ENCODE peak calls at places on chromosome 16, in six cellular contexts. X is cerebellum, S is EL, A is EH, J is brain microvascular endothelial cell, C is AG20443. F is an unnamed sample.
A peak's percentile ranks its signal among the peaks of the same experiment; 100 is the strongest.

GRCh38 chr16:50303041-50303604 is 36.8 kb downstream of the ADCY7 start:
- DNase-seq in X (no peak), A (peak; percentile 16), C (no peak), S (no peak), J (no peak), F (no peak)

GRCh38 chr16:49620868-49621239 is 235.1 kb downstream of the ZNF423 start:
- DNase-seq in A (peak; percentile 33), S (no peak), X (no peak), J (no peak), C (no peak), F (no peak)

GRCh38 chr16:84753412-84754325 is 53.9 kb downstream of the USP10 start:
- DNase-seq in S (no peak), A (no peak), X (no peak), C (no peak), J (no peak), F (peak; percentile 46)

GRCh38 chr16:86584726-86585721 is 6.7 kb downstream of the FOXL1 start:
- DNase-seq in J (peak; percentile 64), A (peak; percentile 86), S (peak; percentile 78), C (peak; percentile 35), X (no peak), F (no peak)

GRCh38 chr16:31713945-31714898 is 159.4 kb upstream of the ZNF267 start:
- DNase-seq in A (no peak), C (peak; percentile 8), J (no peak), X (peak; percentile 79), S (peak; percentile 13), F (peak; percentile 45)

GRCh38 chr16:19008770-19009169 is 25.0 kb downstream of the TMC7 start:
- DNase-seq in A (peak; percentile 78), S (peak; percentile 73), X (no peak), J (no peak), C (peak; percentile 57), F (no peak)

GRCh38 chr16:48611329-48612137 is 1.6 kb upstream of the N4BP1 start:
- DNase-seq in S (no peak), C (no peak), A (no peak), J (no peak), X (no peak), F (peak; percentile 81)

GRCh38 chr16:30526137-30526822 is at the start of gene ZNF768:
- DNase-seq in C (peak; percentile 85), A (peak; percentile 53), S (peak; percentile 60), X (peak; percentile 85), J (no peak), F (no peak)

GRCh38 chr16:87384162-87384999 is 805 bp upstream of the FBXO31 start:
- DNase-seq in J (no peak), S (no peak), A (no peak), C (peak; percentile 59), X (no peak), F (peak; percentile 81)

GRCh38 chr16:27805828-27806351 is 255.9 kb downstream of the KATNIP start:
- DNase-seq in A (no peak), J (no peak), C (no peak), S (no peak), X (no peak), F (no peak)

GRCh38 chr16:75433732-75434413 is 570 bp upstream of the CFDP1 start:
- DNase-seq in C (peak; percentile 74), X (peak; percentile 80), J (peak; percentile 95), S (peak; percentile 91), A (peak; percentile 95), F (peak; percentile 81)

GRCh38 chr16:66359811-66360608 is 6.5 kb upstream of the CDH5 start:
- DNase-seq in A (no peak), X (peak; percentile 31), S (no peak), J (no peak), C (no peak), F (peak; percentile 30)

GRCh38 chr16:65644821-65645220 is 523.0 kb upstream of the CDH11 start:
- DNase-seq in A (no peak), C (no peak), X (no peak), S (no peak), J (no peak), F (no peak)

GRCh38 chr16:88878967-88879787 is 12.7 kb upstream of the PABPN1L start:
- DNase-seq in S (no peak), J (no peak), X (no peak), C (no peak), A (no peak), F (no peak)

GRCh38 chr16:13999895-14000425 is 71.2 kb upstream of the MRTFB start:
- DNase-seq in A (no peak), S (no peak), J (no peak), X (no peak), C (no peak), F (no peak)

GRCh38 chr16:2149630-2150417 is 1.4 kb downstream of the RAB26 start:
- DNase-seq in X (no peak), C (no peak), A (peak; percentile 24), S (peak; percentile 42), J (no peak), F (peak; percentile 47)

GRCh38 chr16:72224260-72224768 is 52.4 kb upstream of the PMFBP1 start:
- DNase-seq in A (no peak), J (no peak), X (no peak), S (no peak), C (no peak), F (no peak)

GRCh38 chr16:12168054-12169018 is 191.8 kb downstream of the SNX29 start:
- DNase-seq in J (no peak), C (no peak), A (no peak), X (no peak), S (no peak), F (no peak)

GRCh38 chr16:53948326-53948725 is 244.4 kb downstream of the FTO start:
- DNase-seq in A (no peak), S (no peak), J (no peak), X (no peak), C (no peak), F (no peak)

GRCh38 chr16:66853261-66854139 is 9.3 kb downstream of the CA7 start:
- DNase-seq in S (no peak), J (no peak), X (no peak), C (no peak), A (no peak), F (no peak)

GRCh38 chr16:83878838-83879237 is 20.1 kb upstream of the MLYCD start:
- DNase-seq in J (peak; percentile 40), A (peak; percentile 67), S (peak; percentile 63), X (peak; percentile 17), C (peak; percentile 72), F (peak; percentile 41)

GRCh38 chr16:31664683-31665482 is 137.2 kb downstream of the AHSP start:
- DNase-seq in A (peak; percentile 34), S (peak; percentile 22), J (peak; percentile 0), X (no peak), C (no peak), F (no peak)

GRCh38 chr16:85607796-85608514 is 5.2 kb upstream of the GSE1 start:
- DNase-seq in X (no peak), S (no peak), A (no peak), C (no peak), J (no peak), F (no peak)

GRCh38 chr16:50797456-50797855 is 55.6 kb downstream of the CYLD start:
- DNase-seq in X (no peak), A (peak; percentile 46), C (no peak), S (peak; percentile 50), J (peak; percentile 65), F (no peak)

F was measured in NCI-H69.